ENCODE peak calls at places on chromosomes 13 and 19, in five cellular contexts. F is cardiac muscle cell, R is heart right ventricle, M is BE2C, L is thoracic aorta. Q is an unnamed sample.

GRCh38 chr19:29588095-29588494 is 18.0 kb upstream of the POP4 start:
- DNase-seq in L (no peak), M (no peak), F (no peak), R (no peak), Q (no peak)

GRCh38 chr19:29667390-29667783 is 2.1 kb downstream of the PLEKHF1 start:
- DNase-seq in F (no peak), R (no peak), M (no peak), L (no peak), Q (no peak)

GRCh38 chr13:39913928-39914327 is 258.5 kb downstream of the COG6 start:
- DNase-seq in L (no peak), F (no peak), R (no peak), M (no peak), Q (no peak)

GRCh38 chr13:110445722-110446569 is 115.6 kb downstream of the RAB20 start:
- DNase-seq in F (no peak), L (no peak), R (no peak), M (no peak), Q (no peak)

GRCh38 chr13:36345438-36346221 is 564 bp downstream of the SPART start:
- DNase-seq in F (peak; percentile 47), L (peak; percentile 40), R (peak; percentile 83), M (peak; percentile 20), Q (peak; percentile 68)

GRCh38 chr19:38706792-38707511 is 37.3 kb downstream of the CAPN12 start:
- DNase-seq in R (no peak), L (no peak), M (no peak), F (no peak), Q (no peak)

GRCh38 chr19:18006895-18007604 is 920 bp upstream of the ARRDC2 start:
- DNase-seq in R (peak; percentile 82), M (peak; percentile 84), F (peak; percentile 87), L (no peak), Q (peak; percentile 84)

GRCh38 chr19:55579766-55580621 is 654 bp downstream of the ZNF579 start:
- DNase-seq in R (peak; percentile 42), M (no peak), F (peak; percentile 62), L (no peak), Q (no peak)

GRCh38 chr13:53015044-53015443 is 13.6 kb upstream of the OLFM4 start:
- DNase-seq in F (no peak), L (no peak), M (no peak), R (no peak), Q (no peak)

GRCh38 chr13:110366733-110367132 is 59.6 kb downstream of the COL4A2 start:
- DNase-seq in R (no peak), F (no peak), L (no peak), M (no peak), Q (no peak)

GRCh38 chr13:22336460-22336859 is 665.6 kb downstream of the FGF9 start:
- DNase-seq in R (no peak), F (no peak), M (no peak), L (no peak), Q (no peak)

GRCh38 chr13:50241479-50241878 is 226.2 kb downstream of the KCNRG start:
- DNase-seq in L (no peak), M (no peak), R (no peak), F (no peak), Q (no peak)

GRCh38 chr13:100434010-100434763 is 154.4 kb downstream of the GGACT start:
- DNase-seq in R (no peak), M (no peak), F (no peak), L (no peak), Q (no peak)

GRCh38 chr19:53978975-53979801 is 12.2 kb upstream of the CACNG6 start:
- DNase-seq in M (no peak), R (no peak), L (no peak), F (no peak), Q (no peak)

GRCh38 chr13:46721054-46721453 is 75.9 kb downstream of the ESD start:
- DNase-seq in M (peak; percentile 52), L (no peak), R (peak; percentile 53), F (peak; percentile 67), Q (no peak)

GRCh38 chr19:49473868-49474544 is at the start of gene FLT3LG:
- DNase-seq in L (no peak), M (peak; percentile 74), R (peak; percentile 84), F (peak; percentile 60), Q (peak; percentile 80)

GRCh38 chr19:47497073-47497766 is 13.2 kb upstream of the KPTN start:
- DNase-seq in F (no peak), L (no peak), R (no peak), M (no peak), Q (no peak)

DNA sequence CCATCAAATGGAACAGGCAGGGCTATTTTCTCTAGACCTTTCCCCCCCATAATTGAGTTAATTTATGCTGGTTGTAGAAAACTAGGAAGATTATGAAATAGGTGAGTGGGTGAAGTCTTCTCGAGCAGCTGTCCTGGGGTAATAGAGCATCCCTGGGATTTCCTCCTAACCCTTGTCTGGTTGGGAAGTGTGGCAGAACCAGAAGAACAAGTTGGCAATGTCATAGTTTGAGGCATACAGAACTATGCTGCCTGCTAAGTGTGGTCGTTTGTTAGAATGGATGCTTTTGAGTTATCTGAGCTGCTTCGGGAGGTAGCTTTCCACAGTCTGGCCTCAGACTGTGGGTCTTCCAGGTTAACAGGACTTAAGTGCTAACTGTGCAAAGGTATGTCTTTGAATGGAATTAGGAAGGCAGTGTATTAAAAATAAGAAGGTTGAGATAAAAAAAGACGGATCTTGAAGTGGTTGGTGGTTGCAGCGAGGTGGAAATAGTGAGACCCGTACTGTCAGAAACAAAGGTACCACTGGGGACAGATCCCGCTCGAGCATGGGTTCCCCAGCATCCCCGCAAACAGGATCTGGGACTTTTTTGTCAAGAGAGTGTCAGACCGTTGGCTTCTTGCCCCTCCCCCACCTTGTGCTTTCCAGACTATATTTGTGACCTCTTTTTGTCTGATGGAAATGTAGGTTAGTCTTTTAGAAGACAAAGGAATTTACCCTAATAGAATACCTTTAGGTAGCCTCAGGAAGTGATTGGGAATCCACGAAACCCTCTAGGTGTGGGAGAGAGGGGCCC is 4.0 kb downstream of the GATAD2A start:
- DNase-seq in F (no peak), M (no peak), R (no peak), L (no peak), Q (no peak)
- H3K4me1 ChIP-seq in F (peaks cover 34% of the 10 kb centered on the region), M (no peaks in the 10 kb centered on the region), R (peaks cover 31% of the 10 kb centered on the region), L (peaks cover 17% of the 10 kb centered on the region), Q (peaks cover 37% of the 10 kb centered on the region)

GRCh38 chr13:33129094-33129832 is 113.0 kb downstream of the KL start:
- DNase-seq in M (no peak), R (peak; percentile 36), F (no peak), L (no peak), Q (no peak)
- H3K4me1 ChIP-seq in M (peaks cover 9% of the 10 kb centered on the region), R (peaks cover 67% of the 10 kb centered on the region), F (peaks cover 14% of the 10 kb centered on the region), L (peaks cover 27% of the 10 kb centered on the region), Q (peaks cover 35% of the 10 kb centered on the region)

GRCh38 chr19:5925830-5926459 is 11.9 kb downstream of the CAPS start:
- DNase-seq in R (no peak), M (no peak), L (no peak), F (no peak), Q (no peak)

GRCh38 chr19:5929179-5929578 is 15.1 kb downstream of the CAPS start:
- DNase-seq in F (no peak), M (no peak), L (no peak), R (no peak), Q (no peak)

GRCh38 chr19:5929646-5930045 is 15.6 kb downstream of the CAPS start:
- DNase-seq in R (no peak), F (no peak), M (peak; percentile 75), L (no peak), Q (no peak)

GRCh38 chr19:5926641-5927438 is 12.8 kb downstream of the CAPS start:
- DNase-seq in L (no peak), R (peak; percentile 71), F (no peak), M (peak; percentile 47), Q (peak; percentile 75)

GRCh38 chr19:5927439-5927821 is 13.4 kb downstream of the CAPS start:
- DNase-seq in L (no peak), M (no peak), F (no peak), R (no peak), Q (no peak)
- H3K4me1 ChIP-seq in L (peaks cover 4% of the 10 kb centered on the region), M (peaks cover 10% of the 10 kb centered on the region), F (no peaks in the 10 kb centered on the region), R (peaks cover 18% of the 10 kb centered on the region), Q (no peaks in the 10 kb centered on the region)

DNA sequence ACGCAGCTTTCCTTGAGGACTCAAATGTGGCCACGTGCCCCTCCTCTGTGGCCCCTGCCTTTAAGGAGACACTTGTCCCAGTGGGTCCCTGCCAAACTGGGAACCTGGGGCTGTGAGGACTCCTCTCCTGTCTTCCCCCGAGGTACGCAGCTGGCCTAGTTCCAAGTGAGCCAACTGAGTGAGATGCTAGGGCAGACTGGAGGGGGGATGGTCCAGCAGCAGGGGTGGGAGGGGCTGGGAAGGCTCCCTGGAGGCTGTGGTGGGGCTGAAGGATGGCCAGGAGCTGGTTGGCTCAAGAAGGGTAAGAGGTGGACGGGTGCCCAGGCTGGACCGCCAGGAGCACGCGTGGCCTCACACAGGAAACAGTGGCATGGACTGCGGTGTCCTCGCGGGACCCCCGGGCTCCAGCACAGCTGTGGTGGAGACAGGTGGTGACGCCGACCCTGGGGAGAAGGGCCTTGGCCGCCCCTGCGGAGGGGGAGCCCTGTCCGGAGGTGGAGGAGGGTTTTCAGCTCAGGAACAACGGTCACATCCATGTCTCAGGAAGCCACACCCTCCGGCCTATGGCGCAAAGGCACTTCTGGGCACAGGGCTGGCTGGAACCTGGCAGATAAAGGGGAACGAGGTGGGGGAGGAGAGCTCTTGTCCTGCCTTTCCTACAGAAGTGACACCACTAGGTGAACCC is 45.8 kb downstream of the MLLT1 start:
- DNase-seq in F (no peak), M (peak; percentile 67), R (peak; percentile 65), L (no peak), Q (peak; percentile 79)
- H3K4me1 ChIP-seq in F (peaks cover 19% of the 10 kb centered on the region), M (peaks cover 36% of the 10 kb centered on the region), R (peaks cover 56% of the 10 kb centered on the region), L (peaks cover 36% of the 10 kb centered on the region), Q (peaks cover 68% of the 10 kb centered on the region)

DNA sequence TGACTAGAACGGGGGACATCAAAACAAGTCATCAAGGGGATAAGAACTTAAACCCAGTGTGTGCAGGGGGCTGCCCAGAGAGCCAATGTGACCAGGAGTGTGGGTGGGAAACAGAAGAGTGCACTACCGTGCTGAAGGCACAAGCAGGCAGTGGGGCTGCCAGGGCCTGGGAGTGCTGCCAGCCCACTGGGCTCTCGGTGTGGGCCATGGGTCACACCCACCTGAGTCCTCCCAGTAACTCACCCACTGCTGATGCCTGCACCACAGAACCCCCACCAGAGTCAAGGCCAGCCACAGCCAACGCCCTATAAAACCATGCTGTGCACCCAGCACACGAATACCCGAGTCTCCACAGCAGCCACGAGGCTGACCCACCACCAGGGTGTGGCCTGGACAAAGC is 8.5 kb downstream of the MED26 start:
- DNase-seq in R (peak; percentile 32), M (no peak), F (no peak), L (no peak), Q (peak; percentile 81)
- H3K4me1 ChIP-seq in R (peaks cover 22% of the 10 kb centered on the region), M (peaks cover 7% of the 10 kb centered on the region), F (no peaks in the 10 kb centered on the region), L (peaks cover 3% of the 10 kb centered on the region), Q (peaks cover 68% of the 10 kb centered on the region)

GRCh38 chr19:7213628-7214328 is 80.4 kb downstream of the INSR start:
- DNase-seq in L (no peak), M (no peak), R (no peak), F (no peak), Q (no peak)

GRCh38 chr19:7214329-7215089 is 79.7 kb downstream of the INSR start:
- DNase-seq in R (no peak), F (no peak), M (no peak), L (no peak), Q (no peak)

GRCh38 chr19:7211191-7211988 is 82.8 kb downstream of the INSR start:
- DNase-seq in F (peak; percentile 55), M (no peak), L (no peak), R (peak; percentile 69), Q (no peak)

GRCh38 chr19:7215176-7215575 is 79.0 kb downstream of the INSR start:
- DNase-seq in M (no peak), L (no peak), R (no peak), F (no peak), Q (no peak)

GRCh38 chr19:7210359-7210758 is 83.9 kb downstream of the INSR start:
- DNase-seq in F (no peak), M (no peak), L (no peak), R (no peak), Q (no peak)
- H3K4me1 ChIP-seq in F (peaks cover 12% of the 10 kb centered on the region), M (no peaks in the 10 kb centered on the region), L (peaks cover 6% of the 10 kb centered on the region), R (peaks cover 23% of the 10 kb centered on the region), Q (peaks cover 24% of the 10 kb centered on the region)

GRCh38 chr19:13044160-13044853 is 49.0 kb downstream of the NFIX start:
- DNase-seq in F (no peak), R (no peak), L (no peak), M (no peak), Q (no peak)
- H3K4me1 ChIP-seq in F (no peaks in the 10 kb centered on the region), R (peaks cover 53% of the 10 kb centered on the region), L (peaks cover 50% of the 10 kb centered on the region), M (peaks cover 8% of the 10 kb centered on the region), Q (peaks cover 91% of the 10 kb centered on the region)

Q was measured in psoas muscle.